ENCODE peak calls at places on chromosome 1, in eight cellular contexts. V is non-pigmented ciliary epithelial cell; Y is NCI-H1417; S is GM04504; I is NCI-H1092; T is activated CD8-positive, alpha-beta memory T cell treated with anti-CD3 and anti-CD28 coated beads for 24 hours; N is caudate nucleus; O is activated T-cell treated with anti-CD3 and anti-CD28 coated beads for 1 hour. X is an unnamed sample.

GRCh38 chr1:119659628-119660027 is 11.6 kb upstream of the ZNF697 start:
- DNase-seq in I (no peak), Y (no peak), O (no peak), T (no peak), V (no peak), S (no peak), N (no peak), X (no peak)

GRCh38 chr1:56477164-56478111 is 101.9 kb downstream of the PLPP3 start:
- DNase-seq in S (no peak), V (no peak), O (no peak), I (no peak), T (no peak), N (no peak), Y (no peak), X (no peak)

GRCh38 chr1:184555665-184556641 is 169.1 kb downstream of the C1orf21 start:
- DNase-seq in T (no peak), I (no peak), O (no peak), N (no peak), S (no peak), Y (no peak), V (no peak), X (no peak)

GRCh38 chr1:27428316-27429028 is 36.0 kb downstream of the GPR3 start:
- DNase-seq in T (no peak), V (no peak), S (no peak), I (peak), Y (no peak), O (no peak), N (no peak), X (peak)

GRCh38 chr1:121519042-121519755 is 334.4 kb downstream of the SRGAP2C start:
- DNase-seq in V (no peak), I (peak), S (no peak), T (peak), Y (peak), N (peak), O (peak), X (peak)

GRCh38 chr1:189977184-189977583 is 500.5 kb downstream of the BRINP3 start:
- DNase-seq in T (no peak), Y (no peak), O (no peak), N (no peak), V (no peak), S (no peak), I (no peak), X (no peak)

GRCh38 chr1:173861731-173862145 is 6.1 kb downstream of the GAS5 start:
- DNase-seq in N (no peak), S (no peak), V (no peak), T (peak), I (no peak), O (no peak), Y (no peak), X (no peak)

GRCh38 chr1:154966111-154966510 is 4.4 kb downstream of the SHC1 start:
- DNase-seq in V (no peak), N (no peak), S (no peak), I (no peak), Y (no peak), O (no peak), T (no peak), X (no peak)